ENCODE peak calls at places on chromosomes 12 and 14, in five cellular contexts. A is GM23338, W is fibroblast of villous mesenchyme, R is cardiac muscle cell, V is uterus. O is an unnamed sample.

GRCh38 chr12:66438601-66439000 is 136.3 kb downstream of the HELB start:
- DNase-seq in W (peak; percentile 53), A (no peak), R (no peak), V (no peak), O (peak; percentile 1)

GRCh38 chr14:64889352-64889751 is 9.6 kb upstream of the SPTB start:
- DNase-seq in R (no peak), V (no peak), A (no peak), W (no peak), O (no peak)

GRCh38 chr14:69701269-69701668 is 65.7 kb upstream of the SRSF5 start:
- DNase-seq in A (no peak), R (no peak), W (no peak), V (no peak), O (no peak)

GRCh38 chr12:108907861-108908302 is 28.0 kb downstream of the DAO start:
- DNase-seq in R (peak; percentile 34), A (peak; percentile 33), W (no peak), V (no peak), O (peak; percentile 5)

GRCh38 chr14:25102788-25103187 is 52.8 kb upstream of the STXBP6 start:
- DNase-seq in R (no peak), V (no peak), W (no peak), A (no peak), O (no peak)

GRCh38 chr12:6606331-6607131 is 648 bp downstream of the CHD4 start:
- DNase-seq in W (peak; percentile 51), A (peak; percentile 63), V (peak; percentile 80), R (peak; percentile 63), O (no peak)

GRCh38 chr14:69153848-69154208 is 909 bp upstream of the DCAF5 start:
- DNase-seq in A (peak; percentile 19), R (peak; percentile 45), V (peak; percentile 37), W (peak; percentile 35), O (peak; percentile 47)

GRCh38 chr12:52358575-52359350 is 8.5 kb downstream of the KRT85 start:
- DNase-seq in V (no peak), W (no peak), R (no peak), A (no peak), O (no peak)

GRCh38 chr12:25677180-25677937 is 124.3 kb upstream of the LMNTD1 start:
- DNase-seq in W (peak; percentile 40), V (no peak), R (no peak), A (no peak), O (no peak)

GRCh38 chr12:20410746-20411145 is 42.4 kb downstream of the PDE3A start:
- DNase-seq in A (no peak), W (no peak), R (no peak), V (no peak), O (no peak)

GRCh38 chr14:53927171-53927570 is 29.5 kb downstream of the BMP4 start:
- DNase-seq in W (peak; percentile 68), R (no peak), A (no peak), V (no peak), O (no peak)

GRCh38 chr12:83018063-83018462 is 331.4 kb downstream of the TMTC2 start:
- DNase-seq in W (no peak), A (no peak), V (no peak), R (no peak), O (no peak)

GRCh38 chr12:51270847-51271518 is 768 bp upstream of the SMAGP start:
- DNase-seq in W (peak; percentile 60), A (no peak), V (no peak), R (no peak), O (peak; percentile 77)

GRCh38 chr14:65850429-65851145 is 438.1 kb downstream of the FUT8 start:
- DNase-seq in R (no peak), V (no peak), A (no peak), W (no peak), O (no peak)

GRCh38 chr12:7555752-7556151 is 52.2 kb upstream of the CD163 start:
- DNase-seq in R (peak; percentile 51), V (no peak), A (peak; percentile 7), W (peak; percentile 75), O (peak; percentile 57)

GRCh38 chr12:92605621-92606170 is 97.1 kb upstream of the PLEKHG7 start:
- DNase-seq in V (no peak), W (no peak), R (no peak), A (no peak), O (peak; percentile 11)

GRCh38 chr12:86777335-86777734 is 521.1 kb upstream of the MGAT4C start:
- DNase-seq in R (no peak), V (no peak), W (no peak), A (no peak), O (peak; percentile 86)

GRCh38 chr12:118015944-118016343 is 559 bp upstream of the RFC5 start:
- DNase-seq in W (no peak), V (no peak), R (no peak), A (no peak), O (no peak)

GRCh38 chr12:33560653-33561208 is 121.1 kb upstream of the SYT10 start:
- DNase-seq in W (no peak), V (no peak), A (peak; percentile 30), R (no peak), O (no peak)

GRCh38 chr12:712172-712863 is 40.1 kb upstream of the WNK1 start:
- DNase-seq in V (no peak), A (no peak), R (no peak), W (no peak), O (peak; percentile 20)

GRCh38 chr12:52946334-52946733 is 2.6 kb upstream of the KRT18 start:
- DNase-seq in R (no peak), V (no peak), A (no peak), W (no peak), O (peak; percentile 38)

GRCh38 chr12:59803735-59804134 is 207.9 kb downstream of the SLC16A7 start:
- DNase-seq in W (peak; percentile 1), A (peak; percentile 2), R (no peak), V (no peak), O (peak; percentile 47)

GRCh38 chr14:53055003-53055402 is 98.1 kb downstream of the DDHD1 start:
- DNase-seq in R (peak; percentile 58), W (peak; percentile 72), A (peak; percentile 73), V (no peak), O (peak; percentile 84)

GRCh38 chr14:65972891-65973290 is 513.3 kb upstream of the CCDC196 start:
- DNase-seq in W (peak; percentile 51), A (no peak), V (no peak), R (no peak), O (peak; percentile 79)

GRCh38 chr12:106128526-106129430 is 10.0 kb downstream of the NUAK1 start:
- DNase-seq in A (peak; percentile 49), R (no peak), W (no peak), V (no peak), O (no peak)

GRCh38 chr12:75641031-75641780 is 129.8 kb upstream of the KRR1 start:
- DNase-seq in R (no peak), W (peak; percentile 64), V (no peak), A (no peak), O (peak; percentile 65)

GRCh38 chr12:25317553-25317952 is 66.8 kb upstream of the KRAS start:
- DNase-seq in R (no peak), V (no peak), A (no peak), W (no peak), O (no peak)

GRCh38 chr12:110466791-110467190 is 1.3 kb downstream of the GPN3 start:
- DNase-seq in W (no peak), V (no peak), A (no peak), R (no peak), O (no peak)

GRCh38 chr12:9864913-9865675 is 4.1 kb downstream of the CLEC2B start:
- DNase-seq in R (no peak), A (no peak), W (peak; percentile 43), V (no peak), O (no peak)

GRCh38 chr14:99910337-99911268 is 117.4 kb downstream of the EML1 start:
- DNase-seq in W (peak; percentile 91), A (no peak), R (no peak), V (no peak), O (peak; percentile 81)

DNA sequence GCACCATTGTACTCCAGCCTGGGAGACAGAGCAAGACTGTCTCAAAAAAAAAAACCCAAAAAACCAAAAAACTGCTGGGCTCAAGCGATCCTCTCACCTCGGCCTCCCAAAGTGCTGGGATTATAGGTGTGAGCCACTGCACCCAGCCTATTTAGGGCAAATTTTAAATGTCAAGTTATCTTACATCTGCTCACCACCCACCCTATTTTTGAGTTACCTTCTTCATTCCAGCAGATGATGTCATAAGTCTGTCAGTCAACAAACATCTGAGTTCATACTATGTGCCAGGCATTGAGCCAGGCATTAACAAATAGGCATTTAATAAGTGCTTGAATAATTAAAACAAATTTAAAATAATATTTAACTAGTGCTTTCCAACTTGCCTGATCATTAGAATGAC is 21.5 kb downstream of the BATF start:
- DNase-seq in V (no peak), R (no peak), W (no peak), A (no peak), O (no peak)
- H3K4me3 ChIP-seq in V (no peak overlapping the region), R (no peak overlapping the region), W (no peak overlapping the region), A (no peak overlapping the region), O (no peak overlapping the region)

DNA sequence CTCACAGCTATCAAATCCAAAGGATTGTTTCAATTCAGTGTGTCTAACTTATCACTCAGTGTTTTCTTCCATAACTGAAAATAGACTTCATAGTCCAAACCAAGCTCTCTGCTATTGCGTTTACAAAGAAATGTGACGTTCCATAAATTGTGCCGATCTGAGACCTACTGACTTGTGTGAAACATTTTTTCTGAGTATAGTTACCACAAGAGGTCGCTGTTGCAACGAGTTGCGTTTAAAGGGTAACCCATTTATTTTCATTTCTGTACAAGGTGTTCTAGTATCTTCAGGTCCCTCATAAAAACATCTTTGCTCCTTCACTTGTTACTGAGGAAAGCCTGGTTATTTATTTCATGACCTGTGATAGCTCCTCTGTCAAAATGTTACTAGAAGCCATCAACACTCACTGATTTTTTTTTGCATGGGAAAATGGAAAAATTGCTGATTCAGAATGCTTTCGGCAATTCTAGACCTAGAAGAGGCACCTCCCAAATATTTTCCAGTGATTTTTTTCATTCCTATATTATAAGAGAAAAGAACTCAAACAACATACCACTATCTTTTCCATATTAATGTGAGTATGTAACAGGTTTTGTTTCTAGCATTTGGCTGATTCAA is 60.9 kb upstream of the OR4E1 start:
- DNase-seq in A (peak; percentile 83), V (no peak), W (peak; percentile 51), R (peak; percentile 79), O (peak; percentile 27)
- TF ChIP-seq CTCF in A (peak; percentile 69), V (peak; percentile 15), W (peak; percentile 57), R (peak; percentile 51), O (peak; percentile 32)

DNA sequence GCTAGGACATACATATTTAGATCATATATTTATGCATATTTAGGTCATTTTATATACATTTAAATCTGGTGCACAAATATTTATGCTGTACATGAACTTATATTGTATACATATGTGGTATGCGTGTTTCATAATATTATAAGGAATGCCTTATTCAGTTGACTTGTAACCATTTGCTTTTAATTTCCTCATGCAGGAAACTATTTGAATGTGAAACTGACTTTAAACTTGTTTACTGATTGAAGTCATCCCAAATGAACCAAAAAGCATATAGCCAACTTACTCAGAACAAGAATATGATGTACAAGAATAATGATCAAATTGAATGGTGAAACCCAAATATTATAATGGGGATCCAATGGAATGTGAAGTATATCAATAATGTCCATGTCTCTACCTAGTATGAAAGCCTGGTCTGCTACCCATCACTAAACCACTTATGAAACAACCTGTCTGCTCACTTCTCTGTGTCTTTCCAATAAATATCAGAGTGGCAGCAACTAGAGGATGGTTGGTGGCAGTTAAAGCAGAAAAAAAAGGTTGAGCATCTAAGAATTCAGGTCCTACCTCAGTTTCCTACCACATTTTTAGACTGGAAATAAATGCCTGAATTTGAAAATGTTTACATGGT is 38.3 kb downstream of the RPS6KA5 start:
- DNase-seq in R (no peak), V (no peak), W (no peak), A (no peak), O (no peak)
- H3K4me3 ChIP-seq in R (no peak overlapping the region), V (no peak overlapping the region), W (peak overlapping the region; percentile 43), A (no peak overlapping the region), O (peak overlapping the region; percentile 47)

GRCh38 chr12:103812789-103813188 is 28.2 kb downstream of the NT5DC3 start:
- DNase-seq in R (no peak), W (no peak), V (no peak), A (no peak), O (no peak)
- TF ChIP-seq CTCF in R (no peak), W (no peak), V (no peak), A (no peak), O (no peak)

O was measured in fibroblast of the aortic adventitia.